ENCODE peak calls at places on chromosomes 2 and 18, in ten cellular contexts. C is esophagus squamous epithelium; T is Calu3; V is stimulated activated CD8-positive, alpha-beta memory T cell treated with anti-CD3 and anti-CD28 coated beads, Interleukin-15, amount 100 ng/mL, for 1 hour; Y is MCF 10A; K is ureter; X is GM04504; W is naive B cell; J is SK-N-MC; P is left cardiac atrium. E is an unnamed sample.

GRCh38 chr18:34661464-34662087 is 48.5 kb upstream of the DTNA start:
- DNase-seq in P (no peak), Y (peak), J (no peak), K (no peak), V (no peak), T (peak), W (no peak), C (no peak), X (peak), E (peak)

GRCh38 chr2:36359006-36359580 is 3.5 kb downstream of the CRIM1 start:
- DNase-seq in Y (peak), X (no peak), C (no peak), T (no peak), K (no peak), J (peak), P (no peak), V (no peak), W (no peak), E (peak)

GRCh38 chr2:10626837-10627236 is 62.9 kb downstream of the NOL10 start:
- DNase-seq in C (no peak), V (no peak), K (no peak), P (no peak), X (no peak), W (no peak), T (no peak), J (no peak), Y (no peak), E (no peak)

GRCh38 chr2:47310801-47311560 is 92.0 kb upstream of the MSH2 start:
- DNase-seq in X (no peak), P (peak), C (no peak), Y (peak), W (no peak), V (no peak), J (no peak), K (no peak), T (peak), E (no peak)

GRCh38 chr2:961786-962185 is 11.1 kb downstream of the SNTG2 start:
- DNase-seq in J (no peak), P (no peak), X (no peak), T (no peak), K (no peak), C (no peak), Y (no peak), V (no peak), W (no peak), E (no peak)

GRCh38 chr2:240368746-240369724 is 66.4 kb upstream of the GPC1 start:
- DNase-seq in C (no peak), K (no peak), J (no peak), X (no peak), T (peak), P (peak), W (no peak), V (no peak), Y (peak), E (no peak)

GRCh38 chr2:176683565-176684210 is 414.4 kb downstream of the MTX2 start:
- DNase-seq in W (no peak), Y (no peak), K (no peak), V (no peak), T (no peak), P (no peak), J (no peak), X (no peak), C (no peak), E (no peak)

GRCh38 chr2:176096986-176097819 is 2.4 kb upstream of the HOXD12 start:
- DNase-seq in V (no peak), C (no peak), T (peak), K (no peak), P (peak), X (no peak), J (peak), W (peak), Y (peak), E (peak)

GRCh38 chr2:191404568-191404991 is 159.4 kb downstream of the MYO1B start:
- DNase-seq in J (no peak), V (no peak), T (no peak), Y (no peak), C (no peak), X (no peak), P (no peak), K (no peak), W (no peak), E (no peak)

GRCh38 chr2:129849559-129850160 is 129.8 kb upstream of the RAB6C start:
- DNase-seq in V (no peak), W (peak), Y (peak), C (no peak), J (peak), X (peak), T (no peak), P (no peak), K (no peak), E (peak)

GRCh38 chr18:76450452-76450851 is 44.6 kb downstream of the ZNF516 start:
- DNase-seq in K (peak), J (no peak), Y (no peak), X (no peak), V (no peak), W (no peak), C (no peak), T (no peak), P (no peak), E (no peak)

GRCh38 chr2:157792345-157793052 is 83.6 kb downstream of the ACVR1 start:
- DNase-seq in Y (peak), J (no peak), T (no peak), V (no peak), P (no peak), C (no peak), K (no peak), X (no peak), W (no peak), E (peak)

GRCh38 chr18:78558101-78558810 is 421.4 kb upstream of the SALL3 start:
- DNase-seq in T (no peak), P (no peak), W (no peak), K (no peak), Y (no peak), J (no peak), X (no peak), C (no peak), V (no peak), E (no peak)

GRCh38 chr2:20184067-20184938 is 40.6 kb downstream of the SDC1 start:
- DNase-seq in T (peak), X (no peak), W (no peak), C (no peak), J (no peak), P (no peak), K (no peak), V (no peak), Y (peak), E (no peak)

GRCh38 chr18:54129448-54130134 is 94.9 kb downstream of the MBD2 start:
- DNase-seq in X (no peak), T (no peak), J (no peak), K (no peak), V (no peak), W (no peak), Y (no peak), P (no peak), C (no peak), E (no peak)

GRCh38 chr2:80086831-80087230 is 217.7 kb downstream of the LRRTM1 start:
- DNase-seq in Y (peak), W (no peak), C (no peak), V (no peak), K (no peak), X (peak), J (no peak), T (no peak), P (no peak), E (no peak)

GRCh38 chr2:195051401-195051800 is 605.6 kb upstream of the SLC39A10 start:
- DNase-seq in K (no peak), V (no peak), J (no peak), Y (peak), C (no peak), P (no peak), X (no peak), W (no peak), T (no peak), E (no peak)

GRCh38 chr2:30759481-30759880 is 47.8 kb downstream of the CAPN13 start:
- DNase-seq in P (no peak), W (no peak), T (no peak), Y (no peak), V (no peak), X (no peak), K (no peak), C (no peak), J (no peak), E (no peak)

GRCh38 chr2:149994057-149994728 is 406.6 kb upstream of the MMADHC start:
- DNase-seq in P (no peak), C (peak), X (peak), W (no peak), T (peak), K (no peak), J (no peak), V (no peak), Y (peak), E (no peak)

GRCh38 chr2:197195591-197195990 is 115.0 kb downstream of the ANKRD44 start:
- DNase-seq in T (no peak), W (no peak), K (no peak), J (no peak), P (no peak), Y (no peak), X (no peak), V (no peak), C (no peak), E (no peak)

GRCh38 chr2:44358498-44358897 is 2.8 kb downstream of the PREPL start:
- DNase-seq in V (peak), P (no peak), W (no peak), J (no peak), K (no peak), Y (peak), X (no peak), C (no peak), T (peak), E (peak)

GRCh38 chr2:234711308-234711707 is 214.4 kb upstream of the ARL4C start:
- DNase-seq in X (no peak), K (no peak), W (no peak), V (no peak), Y (no peak), J (no peak), P (no peak), T (no peak), C (no peak), E (no peak)

GRCh38 chr18:44954256-44954655 is 273.6 kb downstream of the SETBP1 start:
- DNase-seq in W (no peak), K (no peak), T (no peak), J (no peak), P (no peak), Y (no peak), C (no peak), V (no peak), X (no peak), E (no peak)

GRCh38 chr2:207253946-207254345 is 88.2 kb upstream of the KLF7 start:
- DNase-seq in Y (peak), W (no peak), K (no peak), X (peak), P (no peak), J (no peak), T (no peak), V (no peak), C (no peak), E (peak)

GRCh38 chr2:221649045-221649444 is 76.9 kb upstream of the EPHA4 start:
- DNase-seq in C (no peak), K (peak), J (no peak), W (no peak), Y (peak), X (no peak), P (peak), V (no peak), T (no peak), E (no peak)

GRCh38 chr18:51563401-51563800 is 365.9 kb upstream of the MEX3C start:
- DNase-seq in P (no peak), T (no peak), V (no peak), C (no peak), K (no peak), J (peak), W (no peak), X (no peak), Y (no peak), E (no peak)

GRCh38 chr2:120878970-120879369 is 143.3 kb downstream of the GLI2 start:
- DNase-seq in X (no peak), C (no peak), T (no peak), V (no peak), J (no peak), Y (no peak), W (no peak), P (no peak), K (no peak), E (no peak)

GRCh38 chr2:209577376-209578357 is 153.8 kb downstream of the MAP2 start:
- DNase-seq in P (no peak), J (no peak), V (no peak), X (peak), C (no peak), T (peak), K (no peak), Y (peak), W (peak), E (peak)

GRCh38 chr2:98607741-98608117 is 583 bp downstream of the COA5 start:
- DNase-seq in X (no peak), T (no peak), C (no peak), K (no peak), W (no peak), P (no peak), J (no peak), V (no peak), Y (no peak), E (peak)

GRCh38 chr18:74722237-74722636 is 124.6 kb downstream of the ZNF407 start:
- DNase-seq in Y (peak), K (no peak), J (no peak), P (no peak), X (peak), V (no peak), C (no peak), T (no peak), W (no peak), E (no peak)